ENCODE peak calls at places on chromosomes 16 and 17, in ten cellular contexts. Q is prostate gland, A is sigmoid colon, K is GM23338, E is HCT116, W is breast epithelium, Z is SK-N-SH, Y is Panc1, N is HL-60, P is suprapubic skin. H is an unnamed sample.

GRCh38 chr17:37089998-37090397 is 141.2 kb downstream of the AATF start:
- DNase-seq in K (no peak), W (no peak), N (peak), Y (no peak), P (no peak), Q (no peak), E (no peak), Z (no peak), A (no peak), H (no peak)

GRCh38 chr17:43530303-43531081 is 15.6 kb downstream of the ETV4 start:
- DNase-seq in Y (no peak), K (peak), W (no peak), Q (peak), N (no peak), Z (no peak), P (peak), E (peak), A (peak), H (peak)

GRCh38 chr17:40025991-40026815 is 11.0 kb downstream of the CSF3 start:
- DNase-seq in P (no peak), Q (peak), Y (no peak), W (no peak), A (no peak), K (no peak), E (no peak), N (no peak), Z (no peak), H (no peak)

GRCh38 chr17:17053446-17054379 is 11.5 kb downstream of the MPRIP start:
- DNase-seq in W (peak), N (no peak), P (no peak), E (no peak), Q (no peak), Y (no peak), K (no peak), A (peak), Z (no peak), H (peak)

GRCh38 chr17:77445908-77446535 is 305.3 kb downstream of the SEC14L1 start:
- DNase-seq in P (no peak), E (no peak), N (peak), Y (no peak), W (no peak), Z (no peak), A (no peak), K (no peak), Q (no peak), H (peak)

GRCh38 chr17:80847506-80848230 is 144.0 kb upstream of the CHMP6 start:
- DNase-seq in K (no peak), Z (no peak), E (no peak), W (no peak), Q (no peak), Y (no peak), P (peak), N (no peak), A (peak), H (no peak)

GRCh38 chr17:9217151-9218067 is 196.1 kb downstream of the NTN1 start:
- DNase-seq in Z (peak), W (no peak), A (peak), Q (peak), K (no peak), E (no peak), N (no peak), Y (no peak), P (no peak), H (no peak)

GRCh38 chr17:13704333-13704732 is 102.6 kb upstream of the HS3ST3A1 start:
- DNase-seq in K (no peak), A (no peak), P (no peak), Z (no peak), N (no peak), Q (no peak), Y (no peak), E (no peak), W (no peak), H (no peak)

GRCh38 chr17:17141860-17142552 is 64.1 kb downstream of the PLD6 start:
- DNase-seq in K (peak), Q (peak), Z (peak), W (no peak), P (no peak), E (no peak), A (peak), Y (no peak), N (no peak), H (no peak)

GRCh38 chr16:22117666-22118065 is 25.3 kb downstream of the VWA3A start:
- DNase-seq in N (no peak), Q (no peak), P (no peak), W (no peak), E (no peak), Y (no peak), Z (peak), A (no peak), K (no peak), H (no peak)

GRCh38 chr16:27204232-27204915 is 1.0 kb downstream of the KDM8 start:
- DNase-seq in W (no peak), Q (no peak), Y (no peak), N (no peak), P (no peak), K (peak), A (no peak), E (peak), Z (no peak), H (no peak)

GRCh38 chr17:42016952-42017865 is at the start of gene DNAJC7:
- DNase-seq in P (peak), Z (peak), N (peak), Y (peak), Q (peak), E (peak), W (peak), K (peak), A (peak), H (peak)

GRCh38 chr17:48576479-48577309 is 1.5 kb downstream of the HOXB4 start:
- DNase-seq in Z (no peak), A (peak), W (no peak), E (no peak), Q (no peak), P (no peak), Y (no peak), N (no peak), K (no peak), H (no peak)

GRCh38 chr17:50266384-50267073 is 7.7 kb upstream of the TMEM92 start:
- DNase-seq in Y (no peak), N (no peak), Q (peak), K (no peak), W (peak), P (peak), Z (peak), A (peak), E (no peak), H (peak)

GRCh38 chr16:69935278-69935711 is 15.8 kb upstream of the CLEC18A start:
- DNase-seq in E (no peak), A (no peak), Z (no peak), N (no peak), P (no peak), Q (no peak), K (no peak), Y (no peak), W (no peak), H (no peak)

GRCh38 chr17:75927286-75927922 is 13.4 kb downstream of the FBF1 start:
- DNase-seq in W (no peak), Q (peak), Z (peak), K (peak), Y (no peak), N (peak), A (no peak), E (peak), P (no peak), H (peak)

GRCh38 chr17:61750656-61751055 is 112.7 kb downstream of the BRIP1 start:
- DNase-seq in Q (no peak), E (no peak), K (no peak), W (no peak), A (no peak), N (peak), Z (no peak), Y (no peak), P (no peak), H (no peak)

GRCh38 chr17:59698143-59698542 is 9.1 kb downstream of the PTRH2 start:
- DNase-seq in E (no peak), N (no peak), Q (no peak), Z (no peak), A (no peak), K (no peak), Y (no peak), W (no peak), P (no peak), H (no peak)
- TF ChIP-seq POLR2AphosphoS5 in E (no peak), N (no peak), Q (no peak), Z (no peak), A (no peak), K (no peak), Y (no peak), W (no peak), P (no peak), H (no peak)

GRCh38 chr16:56357765-56358322 is 67.5 kb downstream of the AMFR start:
- DNase-seq in Y (no peak), K (peak), A (peak), Z (peak), N (peak), E (no peak), Q (no peak), P (peak), W (peak), H (peak)
- H3K27ac ChIP-seq in Y (peak), K (peak), A (peak), Z (no peak), N (peak), E (no peak), Q (peak), P (no peak), W (peak), H (no peak)

GRCh38 chr16:88350922-88351321 is 31.8 kb upstream of the ZNF469 start:
- DNase-seq in Z (peak), E (no peak), K (no peak), P (no peak), Q (no peak), A (peak), N (no peak), W (no peak), Y (no peak), H (no peak)
- TF ChIP-seq POLR2AphosphoS5 in Z (no peak), E (no peak), K (no peak), P (no peak), Q (no peak), A (no peak), N (no peak), W (no peak), Y (no peak), H (no peak)

GRCh38 chr17:74214642-74215331 is 1.4 kb downstream of the TTYH2 start:
- DNase-seq in Q (no peak), Y (no peak), E (no peak), N (no peak), A (no peak), K (no peak), P (no peak), W (no peak), Z (no peak), H (no peak)
- H3K27ac ChIP-seq in Q (no peak), Y (no peak), E (no peak), N (no peak), A (peak), K (no peak), P (no peak), W (peak), Z (no peak), H (peak)

DNA sequence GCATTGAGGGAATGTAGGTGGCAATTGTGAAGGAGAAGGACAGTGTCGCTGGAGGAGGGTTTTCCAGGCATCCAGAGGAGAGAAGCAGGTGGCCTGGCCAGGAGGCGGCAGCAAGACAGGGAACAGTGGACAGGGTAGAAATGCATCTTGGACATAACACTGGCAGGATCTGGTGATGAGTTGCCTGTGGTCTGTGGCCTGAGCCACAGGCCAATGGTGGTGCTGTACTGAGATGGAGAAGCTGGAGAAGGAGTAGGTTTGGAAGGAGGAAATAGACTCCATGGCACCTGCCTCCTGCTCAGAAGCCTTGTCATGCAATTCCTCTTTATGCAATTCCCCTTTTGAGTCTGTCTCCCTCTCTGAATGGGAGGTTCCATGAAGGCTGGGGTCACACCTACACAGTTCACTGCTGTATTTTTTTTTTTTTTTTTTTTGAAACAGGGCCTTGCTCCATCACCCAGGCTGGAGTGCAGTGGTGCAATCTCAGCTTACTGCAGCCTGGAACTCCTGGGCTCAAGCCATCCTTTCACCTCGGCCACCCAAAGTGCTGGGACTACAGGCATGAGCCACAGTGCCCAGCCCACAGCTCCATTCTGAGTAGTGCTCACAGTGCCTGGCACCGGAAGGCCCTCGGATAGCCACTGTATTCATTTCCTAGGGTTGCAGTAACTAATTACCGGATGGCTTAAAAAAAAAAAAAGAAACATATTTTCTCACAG is 13.5 kb upstream of the CACNG4 start:
- DNase-seq in Q (no peak), E (no peak), A (no peak), N (no peak), K (no peak), Z (no peak), P (no peak), Y (no peak), W (no peak), H (no peak)
- TF ChIP-seq POLR2AphosphoS5 in Q (no peak), E (no peak), A (no peak), N (no peak), K (no peak), Z (no peak), P (no peak), Y (no peak), W (no peak), H (no peak)

DNA sequence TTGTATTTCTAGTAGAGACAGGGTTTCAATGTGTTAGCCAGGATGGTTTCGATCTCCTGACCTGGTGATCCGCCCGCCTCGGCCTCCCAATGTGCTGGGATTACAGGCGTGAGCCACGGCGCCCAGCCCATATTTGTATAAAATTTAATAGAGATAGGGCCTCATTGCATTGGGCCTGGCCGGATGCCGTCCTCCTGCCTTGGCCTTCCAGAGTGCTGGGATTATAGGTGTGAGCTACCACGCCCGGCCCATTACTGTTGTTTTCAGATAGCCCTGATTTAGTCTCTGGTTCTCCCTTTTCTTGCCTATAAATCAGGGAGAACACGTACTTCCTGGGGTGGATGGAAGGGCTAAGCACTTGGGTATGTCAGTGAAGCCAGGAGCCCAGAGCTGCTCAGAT is 3.5 kb downstream of the DEF8 start:
- DNase-seq in A (no peak), E (no peak), Y (no peak), Z (no peak), K (no peak), W (no peak), N (no peak), P (no peak), Q (no peak), H (no peak)
- H3K27ac ChIP-seq in A (no peak), E (no peak), Y (no peak), Z (no peak), K (no peak), W (no peak), N (no peak), P (no peak), Q (no peak), H (no peak)

DNA sequence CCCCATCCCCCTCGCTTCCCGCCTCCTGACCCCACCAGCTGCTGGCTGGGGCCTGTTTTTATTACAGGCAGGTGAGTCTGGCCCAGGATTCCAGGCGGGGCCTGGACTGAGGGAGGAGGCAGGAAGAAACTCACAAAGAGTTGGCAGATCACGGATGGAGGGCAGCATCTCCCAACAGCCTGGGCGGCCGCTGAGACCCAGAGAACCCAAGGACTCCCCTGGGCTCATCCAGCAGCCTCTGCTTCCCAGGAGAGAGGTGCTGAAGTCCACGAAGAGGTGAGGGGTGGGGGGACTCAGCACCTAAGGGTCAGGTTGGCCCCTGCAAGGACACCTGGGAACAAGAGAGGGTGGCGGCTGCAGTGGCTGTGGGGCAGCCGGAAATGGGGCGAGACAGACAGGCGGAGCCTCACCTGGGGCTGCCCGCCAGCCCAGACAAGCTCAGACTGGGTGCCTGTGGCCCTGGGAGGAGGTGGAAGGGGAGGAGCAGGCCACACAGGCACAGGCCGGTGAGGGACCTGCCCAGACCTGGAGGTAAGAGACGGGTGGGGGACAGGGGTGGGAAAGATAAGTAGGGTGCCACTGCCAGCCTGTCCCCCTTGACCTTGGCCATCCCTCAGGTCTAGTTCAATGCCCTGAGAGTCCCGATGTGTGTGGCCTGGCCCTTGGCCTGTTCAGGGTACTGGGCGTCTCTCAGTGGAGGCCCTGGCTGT is 8.7 kb upstream of the ADGRG1 start:
- DNase-seq in Q (peak), N (no peak), A (peak), P (peak), K (peak), Z (no peak), W (peak), Y (no peak), E (no peak), H (peak)
- TF ChIP-seq POLR2AphosphoS5 in Q (peak), N (no peak), A (no peak), P (peak), K (no peak), Z (no peak), W (no peak), Y (no peak), E (peak), H (peak)

GRCh38 chr16:85088570-85089214 is 23.6 kb downstream of the CIBAR2 start:
- DNase-seq in P (no peak), N (no peak), Q (no peak), K (peak), Y (no peak), Z (no peak), E (no peak), W (no peak), A (no peak), H (no peak)

GRCh38 chr16:85084841-85085535 is 27.3 kb downstream of the CIBAR2 start:
- DNase-seq in E (no peak), N (no peak), Y (no peak), Z (no peak), P (no peak), W (no peak), A (no peak), K (no peak), Q (no peak), H (no peak)

GRCh38 chr16:85087899-85088569 is 24.2 kb downstream of the CIBAR2 start:
- DNase-seq in Q (no peak), N (no peak), W (no peak), Z (no peak), K (no peak), E (no peak), P (no peak), Y (no peak), A (no peak), H (no peak)

GRCh38 chr16:85085721-85086120 is 26.6 kb downstream of the CIBAR2 start:
- DNase-seq in A (no peak), W (no peak), K (no peak), Y (no peak), N (no peak), P (no peak), Q (no peak), E (no peak), Z (no peak), H (no peak)

GRCh38 chr16:85086347-85087291 is 25.7 kb downstream of the CIBAR2 start:
- DNase-seq in P (no peak), N (peak), K (peak), Y (peak), E (peak), Q (peak), W (peak), A (peak), Z (peak), H (peak)
- H3K27ac ChIP-seq in P (no peak), N (no peak), K (no peak), Y (no peak), E (no peak), Q (no peak), W (no peak), A (no peak), Z (no peak), H (no peak)

H was measured in stomach.